ENCODE peak calls at places on chromosome 17, in six cellular contexts. M, R, I, Y, Z and O are unnamed samples.

GRCh38 chr17:74491645-74492044 is 25.2 kb downstream of the CD300A start:
- DNase-seq in M (no peak), R (no peak), I (no peak), Y (no peak), Z (no peak), O (no peak)

GRCh38 chr17:57899822-57900221 is 50.0 kb upstream of the MRPS23 start:
- DNase-seq in M (no peak), R (no peak), I (no peak), Y (no peak), Z (no peak), O (no peak)

GRCh38 chr17:79276824-79277223 is 202.2 kb downstream of the ENGASE start:
- DNase-seq in M (no peak), R (no peak), I (no peak), Y (no peak), Z (no peak), O (no peak)

GRCh38 chr17:22373911-22374310 is 681.6 kb downstream of the KCNJ18 start:
- DNase-seq in M (no peak), R (no peak), I (no peak), Y (no peak), Z (no peak), O (no peak)

GRCh38 chr17:44248220-44248529 is 19.8 kb downstream of the SLC4A1 start:
- DNase-seq in M (no peak), R (no peak), I (no peak), Y (no peak), Z (no peak), O (no peak)

GRCh38 chr17:2936771-2937321 is 126.6 kb downstream of the OR1D5 start:
- DNase-seq in M (no peak), R (no peak), I (no peak), Y (no peak), Z (no peak), O (no peak)

GRCh38 chr17:66885417-66885816 is 50.5 kb downstream of the CACNG5 start:
- DNase-seq in M (no peak), R (no peak), I (no peak), Y (no peak), Z (no peak), O (peak)

GRCh38 chr17:32486091-32486700 is 597 bp upstream of the CDK5R1 start:
- DNase-seq in M (peak), R (peak), I (peak), Y (peak), Z (no peak), O (peak)

GRCh38 chr17:81460856-81461460 is 51.6 kb downstream of the ACTG1 start:
- DNase-seq in M (peak), R (no peak), I (no peak), Y (no peak), Z (no peak), O (no peak)